ENCODE peak calls at places on chromosomes 4 and X, in nine cellular contexts. B is adrenal gland; E is CD8-positive, alpha-beta memory T cell; J is ovary; P is fibroblast of lung; W is CD4-positive, alpha-beta memory T cell; Z is tibial artery; G is IMR-90; K is effector memory CD4-positive, alpha-beta T cell. L is an unnamed sample.

GRCh38 chr4:184275766-184276165 is 58.1 kb upstream of the ENPP6 start:
- DNase-seq in B (no peak), E (no peak), J (no peak), P (no peak), W (no peak), Z (no peak), G (peak; percentile 33), K (no peak), L (no peak)

GRCh38 chr4:6126971-6127745 is 73.2 kb downstream of the JAKMIP1 start:
- DNase-seq in B (no peak), E (no peak), J (no peak), P (no peak), W (no peak), Z (no peak), G (no peak), K (no peak), L (no peak)

GRCh38 chr4:59381591-59381990 is 1818.5 kb upstream of the ADGRL3 start:
- DNase-seq in B (no peak), E (no peak), J (no peak), P (no peak), W (no peak), Z (no peak), G (no peak), K (no peak), L (no peak)

GRCh38 chr4:73432169-73433000 is 3.6 kb upstream of the AFP start:
- DNase-seq in B (no peak), E (no peak), J (no peak), P (no peak), W (no peak), Z (no peak), G (no peak), K (no peak), L (no peak)

GRCh38 chrX:38318606-38319005 is 8.7 kb downstream of the RPGR start:
- DNase-seq in B (no peak), E (no peak), J (no peak), P (no peak), W (no peak), Z (no peak), G (no peak), K (no peak), L (no peak)

GRCh38 chr4:80309301-80310004 is 26.1 kb upstream of the CFAP299 start:
- DNase-seq in B (no peak), E (no peak), J (no peak), P (peak; percentile 89), W (no peak), Z (no peak), G (peak; percentile 96), K (no peak), L (no peak)

GRCh38 chr4:31807036-31807435 is 1086.9 kb downstream of the PCDH7 start:
- DNase-seq in B (no peak), E (no peak), J (no peak), P (peak; percentile 70), W (no peak), Z (no peak), G (no peak), K (no peak), L (no peak)

GRCh38 chr4:39039108-39039507 is 6.9 kb upstream of the TMEM156 start:
- DNase-seq in B (no peak), E (no peak), J (no peak), P (no peak), W (no peak), Z (no peak), G (no peak), K (no peak), L (no peak)

GRCh38 chr4:110480031-110480549 is 4.1 kb downstream of the ENPEP start:
- DNase-seq in B (no peak), E (no peak), J (no peak), P (peak; percentile 99), W (no peak), Z (no peak), G (peak; percentile 94), K (no peak), L (no peak)

GRCh38 chr4:54423066-54423465 is 194.0 kb downstream of the PDGFRA start:
- DNase-seq in B (no peak), E (no peak), J (no peak), P (peak; percentile 43), W (no peak), Z (no peak), G (peak; percentile 59), K (no peak), L (no peak)

GRCh38 chr4:145446184-145446583 is 35.5 kb upstream of the SMAD1 start:
- DNase-seq in B (no peak), E (no peak), J (no peak), P (no peak), W (no peak), Z (no peak), G (no peak), K (no peak), L (no peak)

GRCh38 chr4:76723373-76723772 is 174.6 kb downstream of the SOWAHB start:
- DNase-seq in B (no peak), E (no peak), J (no peak), P (peak; percentile 62), W (no peak), Z (no peak), G (peak; percentile 63), K (no peak), L (no peak)

GRCh38 chr4:113468165-113469022 is 293.1 kb downstream of the CAMK2D start:
- DNase-seq in B (peak; percentile 75), E (no peak), J (peak; percentile 76), P (peak; percentile 100), W (no peak), Z (peak; percentile 96), G (peak; percentile 100), K (no peak), L (peak; percentile 55)

GRCh38 chr4:153211986-153212720 is 7.9 kb downstream of the TRIM2 start:
- DNase-seq in B (no peak), E (no peak), J (no peak), P (peak; percentile 76), W (no peak), Z (no peak), G (peak; percentile 77), K (no peak), L (no peak)

GRCh38 chrX:51905711-51906110 is 12.3 kb downstream of the MAGED1 start:
- DNase-seq in B (no peak), E (no peak), J (no peak), P (no peak), W (no peak), Z (no peak), G (no peak), K (no peak), L (no peak)

GRCh38 chrX:153828723-153829548 is 1.4 kb downstream of the PDZD4 start:
- DNase-seq in B (no peak), E (no peak), J (no peak), P (no peak), W (no peak), Z (no peak), G (no peak), K (no peak), L (no peak)

GRCh38 chr4:138235419-138235952 is 6.7 kb downstream of the SLC7A11 start:
- DNase-seq in B (no peak), E (no peak), J (no peak), P (peak; percentile 93), W (no peak), Z (no peak), G (peak; percentile 97), K (no peak), L (no peak)

DNA sequence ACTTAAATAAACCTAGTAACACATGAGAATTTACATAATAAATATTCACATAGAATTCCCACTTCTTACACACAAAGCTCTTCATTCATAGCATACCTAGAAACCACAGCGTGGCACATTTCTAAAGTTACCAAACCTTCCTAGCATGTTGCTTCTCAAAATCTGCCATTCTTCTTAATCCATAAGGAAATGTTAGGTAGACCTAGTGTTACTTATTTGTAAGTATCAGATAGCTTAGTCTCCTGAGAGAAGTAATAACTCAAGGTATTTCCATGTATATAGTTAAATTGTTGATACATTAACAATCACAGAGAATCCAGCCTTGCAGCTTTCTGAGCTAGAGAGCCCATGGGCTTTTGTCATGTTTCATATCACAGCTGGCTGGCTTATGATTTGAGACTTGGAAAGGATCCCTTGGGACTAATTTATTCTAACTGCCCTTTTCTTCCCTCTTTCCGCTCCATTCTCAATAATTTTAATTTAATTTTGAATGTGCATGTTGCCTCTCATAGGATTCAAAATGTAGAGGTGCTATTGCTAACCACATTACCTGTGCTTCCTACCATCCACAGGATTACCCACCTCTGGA is 17.6 kb downstream of the SH3RF1 start:
- DNase-seq in B (no peak), E (no peak), J (no peak), P (peak; percentile 39), W (no peak), Z (no peak), G (no peak), K (no peak), L (no peak)
- H3K4me1 ChIP-seq in B (peaks cover 61% of the 10 kb centered on the region), E (no peaks in the 10 kb centered on the region), J (peaks cover 20% of the 10 kb centered on the region), P (peaks cover 38% of the 10 kb centered on the region), W (no peaks in the 10 kb centered on the region), Z (no peaks in the 10 kb centered on the region), G (peaks cover 29% of the 10 kb centered on the region), K (no peaks in the 10 kb centered on the region), L (peaks cover 82% of the 10 kb centered on the region)

GRCh38 chr4:83821493-83821892 is 285.6 kb downstream of the GPAT3 start:
- DNase-seq in B (no peak), E (no peak), J (no peak), P (no peak), W (no peak), Z (no peak), G (no peak), K (no peak), L (no peak)
- H3K36me3 ChIP-seq in B (no peaks in the 10 kb centered on the region), E (no peaks in the 10 kb centered on the region), J (no peaks in the 10 kb centered on the region), P (no peaks in the 10 kb centered on the region), W (no peaks in the 10 kb centered on the region), Z (no peaks in the 10 kb centered on the region), G (no peaks in the 10 kb centered on the region), K (no peaks in the 10 kb centered on the region), L (no peaks in the 10 kb centered on the region)

GRCh38 chr4:36304138-36304681 is 22.8 kb downstream of the DTHD1 start:
- DNase-seq in B (no peak), E (no peak), J (no peak), P (no peak), W (no peak), Z (no peak), G (no peak), K (no peak), L (no peak)

GRCh38 chr4:36312511-36312910 is 31.1 kb downstream of the DTHD1 start:
- DNase-seq in B (no peak), E (no peak), J (no peak), P (no peak), W (no peak), Z (no peak), G (no peak), K (no peak), L (no peak)

GRCh38 chr4:36310237-36310636 is 28.8 kb downstream of the DTHD1 start:
- DNase-seq in B (no peak), E (no peak), J (no peak), P (no peak), W (no peak), Z (no peak), G (no peak), K (no peak), L (no peak)

GRCh38 chr4:36310793-36311192 is 29.4 kb downstream of the DTHD1 start:
- DNase-seq in B (peak; percentile 23), E (no peak), J (no peak), P (no peak), W (no peak), Z (peak; percentile 60), G (no peak), K (no peak), L (no peak)

GRCh38 chr4:36308150-36308549 is 26.7 kb downstream of the DTHD1 start:
- DNase-seq in B (no peak), E (no peak), J (no peak), P (no peak), W (no peak), Z (no peak), G (no peak), K (no peak), L (no peak)
- H3K4me3 ChIP-seq in B (no peak overlapping the region), E (no peak overlapping the region), J (no peak overlapping the region), P (no peak overlapping the region), W (no peak overlapping the region), Z (no peak overlapping the region), G (no peak overlapping the region), K (no peak overlapping the region), L (no peak overlapping the region)

GRCh38 chr4:41874873-41875272 is 60.4 kb upstream of the TMEM33 start:
- DNase-seq in B (no peak), E (no peak), J (no peak), P (no peak), W (no peak), Z (no peak), G (no peak), K (no peak), L (no peak)
- H3K4me1 ChIP-seq in B (no peaks in the 10 kb centered on the region), E (no peaks in the 10 kb centered on the region), J (no peaks in the 10 kb centered on the region), P (no peaks in the 10 kb centered on the region), W (no peaks in the 10 kb centered on the region), Z (no peaks in the 10 kb centered on the region), G (no peaks in the 10 kb centered on the region), K (peaks cover 2% of the 10 kb centered on the region), L (peaks cover 14% of the 10 kb centered on the region)